ENCODE peak calls at places on chromosomes 2 and 18, in seven cellular contexts. X is cardiac fibroblast; N is AG04450; C is MCF 10A; H is EH; A is activated CD8-positive, alpha-beta T cell treated with anti-CD3 and anti-CD28 coated beads, Interleukin-2, amount 10 ng/mL, durations not matched to agents 7 days and 5 days; T is heart right ventricle. G is an unnamed sample.

GRCh38 chr2:12428324-12428723 is 288.4 kb upstream of the TRIB2 start:
- DNase-seq in C (no peak), T (no peak), N (no peak), A (no peak), X (no peak), H (peak; percentile 38), G (no peak)

GRCh38 chr2:176682278-176682677 is 413.0 kb downstream of the MTX2 start:
- DNase-seq in N (no peak), C (peak; percentile 40), H (peak; percentile 12), T (no peak), X (peak; percentile 19), A (no peak), G (no peak)

GRCh38 chr2:13009027-13009426 is 292.3 kb downstream of the TRIB2 start:
- DNase-seq in T (no peak), A (no peak), C (peak; percentile 76), N (no peak), H (peak; percentile 54), X (peak; percentile 42), G (no peak)

GRCh38 chr2:106158871-106159270 is 35.2 kb downstream of the UXS1 start:
- DNase-seq in N (no peak), T (no peak), A (peak; percentile 59), C (no peak), X (no peak), H (no peak), G (no peak)

GRCh38 chr18:12585218-12585617 is 72.7 kb downstream of the SPIRE1 start:
- DNase-seq in A (no peak), T (no peak), X (no peak), C (peak; percentile 19), N (no peak), H (no peak), G (no peak)

GRCh38 chr18:54254265-54254758 is 15.0 kb upstream of the POLI start:
- DNase-seq in C (peak; percentile 60), X (peak; percentile 65), T (no peak), A (no peak), H (peak; percentile 20), N (no peak), G (no peak)

GRCh38 chr18:7872569-7872968 is 305.5 kb downstream of the PTPRM start:
- DNase-seq in T (no peak), C (peak; percentile 89), X (peak; percentile 58), A (no peak), N (no peak), H (peak; percentile 76), G (peak; percentile 42)

GRCh38 chr2:241901500-241902351 is 32.2 kb downstream of the RTP5 start:
- DNase-seq in H (no peak), A (no peak), X (no peak), N (no peak), T (no peak), C (no peak), G (no peak)

GRCh38 chr2:189268763-189269162 is 89.2 kb upstream of the COL5A2 start:
- DNase-seq in C (no peak), X (no peak), H (no peak), N (no peak), T (no peak), A (no peak), G (no peak)

GRCh38 chr2:2222931-2223330 is 108.1 kb downstream of the MYT1L start:
- DNase-seq in H (peak; percentile 3), T (no peak), A (no peak), N (no peak), C (no peak), X (no peak), G (no peak)

GRCh38 chr2:102753563-102754159 is 8.2 kb upstream of the TMEM182 start:
- DNase-seq in N (no peak), X (peak; percentile 72), A (peak; percentile 51), T (no peak), C (peak; percentile 56), H (peak; percentile 54), G (no peak)

GRCh38 chr2:212940816-212941215 is 210.6 kb downstream of the IKZF2 start:
- DNase-seq in N (peak; percentile 8), C (peak; percentile 96), H (peak; percentile 53), T (peak; percentile 38), A (no peak), X (peak; percentile 34), G (no peak)

GRCh38 chr2:126808929-126809328 is 89.8 kb upstream of the TEX51 start:
- DNase-seq in H (no peak), X (no peak), A (no peak), T (no peak), C (no peak), N (no peak), G (no peak)

GRCh38 chr2:16312771-16313170 is 352.9 kb downstream of the CYRIA start:
- DNase-seq in A (no peak), H (no peak), C (no peak), X (no peak), N (no peak), T (no peak), G (no peak)

GRCh38 chr2:195003926-195004325 is 653.1 kb upstream of the SLC39A10 start:
- DNase-seq in X (no peak), C (no peak), A (no peak), T (no peak), H (no peak), N (no peak), G (no peak)

GRCh38 chr2:127046579-127046978 is 60.4 kb downstream of the BIN1 start:
- DNase-seq in T (no peak), A (no peak), H (no peak), N (no peak), X (no peak), C (no peak), G (no peak)

G was measured in left lung.